ENCODE peak calls at places on chromosome 1, in seven cellular contexts. Z is K562, N is epithelial cell of esophagus, S is OCI-LY7, W is tibial nerve, B is suprapubic skin, H is BJ. T is an unnamed sample.

GRCh38 chr1:77081834-77082233 is 137.4 kb downstream of the PIGK start:
- DNase-seq in Z (no peak), N (no peak), S (no peak), W (no peak), B (no peak), H (no peak), T (no peak)

GRCh38 chr1:145884675-145885074 is 991 bp downstream of the ANKRD35 start:
- DNase-seq in Z (no peak), N (peak; percentile 13), S (no peak), W (no peak), B (no peak), H (no peak), T (peak; percentile 26)

GRCh38 chr1:2821373-2821955 is 20.0 kb upstream of the TTC34 start:
- DNase-seq in Z (no peak), N (no peak), S (no peak), W (no peak), B (no peak), H (no peak), T (no peak)

GRCh38 chr1:155136728-155137127 is 1.1 kb downstream of the SLC50A1 start:
- DNase-seq in Z (no peak), N (no peak), S (peak; percentile 27), W (no peak), B (no peak), H (no peak), T (no peak)

GRCh38 chr1:53731779-53732305 is 7.1 kb downstream of the GLIS1 start:
- DNase-seq in Z (no peak), N (no peak), S (no peak), W (no peak), B (no peak), H (peak; percentile 40), T (no peak)

GRCh38 chr1:234398849-234399381 is 25.7 kb downstream of the COA6 start:
- DNase-seq in Z (no peak), N (peak; percentile 43), S (no peak), W (no peak), B (no peak), H (no peak), T (no peak)

GRCh38 chr1:155241069-155241679 is 14.1 kb downstream of the ENTREP3 start:
- DNase-seq in Z (peak; percentile 78), N (peak; percentile 84), S (peak; percentile 86), W (peak; percentile 65), B (peak; percentile 83), H (peak; percentile 75), T (no peak)

GRCh38 chr1:153705484-153705883 is 22.4 kb upstream of the INTS3 start:
- DNase-seq in Z (no peak), N (no peak), S (no peak), W (no peak), B (no peak), H (no peak), T (no peak)

GRCh38 chr1:47424336-47424982 is 8.4 kb downstream of the FOXE3 start:
- DNase-seq in Z (peak; percentile 55), N (peak; percentile 64), S (peak; percentile 41), W (no peak), B (no peak), H (no peak), T (no peak)

GRCh38 chr1:162193815-162194214 is 124.3 kb downstream of the NOS1AP start:
- DNase-seq in Z (no peak), N (no peak), S (no peak), W (no peak), B (no peak), H (no peak), T (no peak)

DNA sequence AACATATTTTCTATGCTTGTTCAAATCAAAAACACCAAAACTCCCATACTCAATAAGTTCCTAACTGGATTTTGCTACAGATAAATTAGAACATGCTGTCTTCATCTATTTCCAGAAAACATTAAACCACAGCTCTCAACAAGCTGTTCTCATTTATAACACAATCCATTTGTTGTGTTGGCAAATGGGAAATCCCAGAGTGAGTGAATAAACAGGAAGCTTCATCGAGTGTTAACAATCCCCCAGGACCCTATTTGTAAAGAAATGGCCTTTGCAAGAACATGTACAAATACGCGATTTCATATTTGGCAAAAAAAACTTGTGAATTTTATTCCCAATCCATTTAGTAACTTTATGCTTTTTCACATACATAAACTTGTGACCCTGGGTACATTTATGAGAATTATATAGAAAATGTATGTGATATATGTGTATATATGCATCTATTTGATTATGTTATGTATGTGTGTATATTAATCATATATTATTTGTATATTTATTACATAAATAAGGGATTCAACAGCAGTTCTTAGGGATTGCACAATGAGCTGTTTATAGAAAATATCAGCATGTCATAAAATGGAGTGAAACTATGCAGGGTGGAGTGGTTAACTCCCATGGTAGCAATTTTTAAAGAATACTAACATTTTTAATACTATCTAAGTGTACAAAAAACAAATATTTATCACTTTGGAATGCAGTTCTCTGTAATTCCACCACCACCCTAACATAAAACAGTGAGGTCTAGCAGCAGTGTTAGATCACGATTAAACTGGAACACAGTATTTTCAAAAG is 160.0 kb downstream of the NEGR1 start:
- DNase-seq in Z (no peak), N (no peak), S (no peak), W (no peak), B (no peak), H (peak; percentile 20), T (no peak)
- TF ChIP-seq CTCF in Z (no peak), N (no peak), S (no peak), W (no peak), B (no peak), H (no peak), T (no peak)

GRCh38 chr1:244316986-244317655 is 134.6 kb downstream of the ADSS2 start:
- DNase-seq in Z (no peak), N (no peak), S (no peak), W (no peak), B (no peak), H (no peak), T (no peak)

GRCh38 chr1:244316407-244316806 is 135.3 kb downstream of the ADSS2 start:
- DNase-seq in Z (no peak), N (no peak), S (no peak), W (no peak), B (no peak), H (no peak), T (no peak)

GRCh38 chr1:244318078-244318477 is 133.6 kb downstream of the ADSS2 start:
- DNase-seq in Z (no peak), N (no peak), S (no peak), W (no peak), B (no peak), H (no peak), T (no peak)

GRCh38 chr1:244319283-244320132 is 132.2 kb downstream of the ADSS2 start:
- DNase-seq in Z (no peak), N (peak; percentile 95), S (peak; percentile 7), W (no peak), B (no peak), H (peak; percentile 59), T (peak; percentile 49)

DNA sequence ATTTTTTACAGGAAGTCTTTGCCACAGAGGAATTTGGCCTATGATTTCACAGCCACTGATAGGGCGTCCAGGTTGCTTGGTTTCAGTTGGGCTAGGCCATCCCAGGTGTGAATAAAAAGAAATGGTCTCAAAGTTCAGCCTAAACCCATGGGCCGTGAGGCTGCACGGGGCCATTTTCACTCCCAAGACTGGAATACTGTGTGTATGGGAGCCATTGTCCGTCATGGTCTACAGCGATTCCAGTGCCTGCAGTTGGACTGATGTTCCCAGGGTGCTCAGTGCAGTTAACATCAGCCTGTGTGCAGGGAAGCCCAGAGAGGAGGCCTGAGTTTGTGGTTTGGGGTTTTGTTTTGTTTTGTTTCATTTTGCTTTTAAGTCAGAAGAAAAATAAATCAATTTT is 133.2 kb downstream of the ADSS2 start:
- DNase-seq in Z (no peak), N (no peak), S (no peak), W (no peak), B (no peak), H (no peak), T (no peak)
- H3K4me3 ChIP-seq in Z (no peak overlapping the region), N (no peak overlapping the region), S (no peak overlapping the region), W (no peak overlapping the region), B (no peak overlapping the region), H (no peak overlapping the region), T (no peak overlapping the region)

GRCh38 chr1:25118554-25118953 is 113.7 kb downstream of the SYF2 start:
- DNase-seq in Z (no peak), N (no peak), S (no peak), W (no peak), B (no peak), H (no peak), T (no peak)

GRCh38 chr1:25116832-25117231 is 115.5 kb downstream of the SYF2 start:
- DNase-seq in Z (no peak), N (no peak), S (no peak), W (no peak), B (no peak), H (no peak), T (no peak)

GRCh38 chr1:25120286-25120685 is 112.0 kb downstream of the SYF2 start:
- DNase-seq in Z (no peak), N (no peak), S (no peak), W (no peak), B (no peak), H (no peak), T (no peak)

GRCh38 chr1:25112400-25112799 is 119.9 kb downstream of the SYF2 start:
- DNase-seq in Z (no peak), N (no peak), S (no peak), W (no peak), B (no peak), H (no peak), T (no peak)

GRCh38 chr1:25117233-25117823 is 115.0 kb downstream of the SYF2 start:
- DNase-seq in Z (peak; percentile 57), N (peak; percentile 49), S (peak; percentile 70), W (no peak), B (no peak), H (no peak), T (no peak)
- TF ChIP-seq CTCF in Z (peak; percentile 72), N (peak; percentile 55), S (peak; percentile 83), W (no peak), B (no peak), H (no peak), T (no peak)

GRCh38 chr1:156677616-156678596 is 699 bp upstream of the NES start:
- DNase-seq in Z (peak; percentile 80), N (peak; percentile 68), S (peak; percentile 56), W (no peak), B (no peak), H (no peak), T (no peak)
- H3K4me3 ChIP-seq in Z (peak overlapping the region; percentile 7), N (no peak overlapping the region), S (no peak overlapping the region), W (peak overlapping the region; percentile 88), B (peak overlapping the region; percentile 51), H (peak overlapping the region; percentile 55), T (peak overlapping the region; percentile 39)

GRCh38 chr1:216936779-216937178 is 213.6 kb upstream of the ESRRG start:
- DNase-seq in Z (no peak), N (no peak), S (no peak), W (no peak), B (no peak), H (no peak), T (no peak)
- TF ChIP-seq CTCF in Z (no peak), N (no peak), S (no peak), W (no peak), B (no peak), H (no peak), T (no peak)

T was measured in AG04449.